ENCODE peak calls at places on chromosomes 3 and 15, in four cellular contexts. One of them, this sample, is unnamed.

GRCh38 chr3:134463676-134464611 is 21.8 kb downstream of the ANAPC13 start:
- DNase-seq in HS-5: peak; percentile 98
- DNase-seq in stimulated activated naive CD4-positive, alpha-beta T cell: no peak
- DNase-seq in hippocampal formation: peak; percentile 10
- DNase-seq in this sample: no peak

GRCh38 chr3:23174426-23175039 is 28.6 kb upstream of the UBE2E2 start:
- DNase-seq in HS-5: no peak
- DNase-seq in stimulated activated naive CD4-positive, alpha-beta T cell: no peak
- DNase-seq in hippocampal formation: no peak
- DNase-seq in this sample: no peak

GRCh38 chr3:184761120-184761841 is 49.4 kb upstream of the MAGEF1 start:
- DNase-seq in HS-5: no peak
- DNase-seq in stimulated activated naive CD4-positive, alpha-beta T cell: no peak
- DNase-seq in hippocampal formation: no peak
- DNase-seq in this sample: no peak

GRCh38 chr3:180913582-180914404 is 1.3 kb downstream of the FXR1 start:
- DNase-seq in HS-5: no peak
- DNase-seq in stimulated activated naive CD4-positive, alpha-beta T cell: no peak
- DNase-seq in hippocampal formation: no peak
- DNase-seq in this sample: no peak

GRCh38 chr3:53318522-53318921 is 28.8 kb downstream of the DCP1A start:
- DNase-seq in HS-5: peak; percentile 13
- DNase-seq in stimulated activated naive CD4-positive, alpha-beta T cell: no peak
- DNase-seq in hippocampal formation: no peak
- DNase-seq in this sample: no peak

GRCh38 chr3:10632741-10633140 is 127.4 kb upstream of the ATP2B2 start:
- DNase-seq in HS-5: no peak
- DNase-seq in stimulated activated naive CD4-positive, alpha-beta T cell: no peak
- DNase-seq in hippocampal formation: no peak
- DNase-seq in this sample: no peak

GRCh38 chr3:143832433-143832832 is 15.8 kb downstream of the SLC9A9 start:
- DNase-seq in HS-5: no peak
- DNase-seq in stimulated activated naive CD4-positive, alpha-beta T cell: no peak
- DNase-seq in hippocampal formation: no peak
- DNase-seq in this sample: no peak

GRCh38 chr3:15903776-15904720 is 106.3 kb upstream of the ANKRD28 start:
- DNase-seq in HS-5: no peak
- DNase-seq in stimulated activated naive CD4-positive, alpha-beta T cell: no peak
- DNase-seq in hippocampal formation: no peak
- DNase-seq in this sample: no peak

GRCh38 chr3:161443921-161444457 is 52.6 kb upstream of the OTOL1 start:
- DNase-seq in HS-5: no peak
- DNase-seq in stimulated activated naive CD4-positive, alpha-beta T cell: no peak
- DNase-seq in hippocampal formation: no peak
- DNase-seq in this sample: no peak

GRCh38 chr3:172167892-172168648 is 128.7 kb downstream of the FNDC3B start:
- DNase-seq in HS-5: no peak
- DNase-seq in stimulated activated naive CD4-positive, alpha-beta T cell: no peak
- DNase-seq in hippocampal formation: no peak
- DNase-seq in this sample: no peak

GRCh38 chr3:159929181-159929893 is 59.3 kb upstream of the IL12A start:
- DNase-seq in HS-5: peak; percentile 75
- DNase-seq in stimulated activated naive CD4-positive, alpha-beta T cell: no peak
- DNase-seq in hippocampal formation: no peak
- DNase-seq in this sample: no peak

GRCh38 chr3:8608041-8608790 is 36.4 kb downstream of the SSUH2 start:
- DNase-seq in HS-5: no peak
- DNase-seq in stimulated activated naive CD4-positive, alpha-beta T cell: no peak
- DNase-seq in hippocampal formation: no peak
- DNase-seq in this sample: no peak

GRCh38 chr3:120224249-120224648 is 60.8 kb downstream of the GPR156 start:
- DNase-seq in HS-5: no peak
- DNase-seq in stimulated activated naive CD4-positive, alpha-beta T cell: no peak
- DNase-seq in hippocampal formation: no peak
- DNase-seq in this sample: no peak

GRCh38 chr15:83312046-83312445 is 27.6 kb upstream of the BNC1 start:
- DNase-seq in HS-5: no peak
- DNase-seq in stimulated activated naive CD4-positive, alpha-beta T cell: no peak
- DNase-seq in hippocampal formation: no peak
- DNase-seq in this sample: no peak

GRCh38 chr3:179949869-179950268 is 86.9 kb downstream of the PEX5L start:
- DNase-seq in HS-5: no peak
- DNase-seq in stimulated activated naive CD4-positive, alpha-beta T cell: no peak
- DNase-seq in hippocampal formation: no peak
- DNase-seq in this sample: no peak

GRCh38 chr3:129439381-129439816 is 349 bp downstream of the MBD4 start:
- DNase-seq in HS-5: no peak
- DNase-seq in stimulated activated naive CD4-positive, alpha-beta T cell: no peak
- DNase-seq in hippocampal formation: no peak
- DNase-seq in this sample: peak; percentile 70

GRCh38 chr3:5787863-5788488 is 600.5 kb downstream of the EDEM1 start:
- DNase-seq in HS-5: no peak
- DNase-seq in stimulated activated naive CD4-positive, alpha-beta T cell: no peak
- DNase-seq in hippocampal formation: peak; percentile 43
- DNase-seq in this sample: no peak

GRCh38 chr3:68007621-68008226 is 353.3 kb upstream of the SUCLG2 start:
- DNase-seq in HS-5: no peak
- DNase-seq in stimulated activated naive CD4-positive, alpha-beta T cell: peak; percentile 22
- DNase-seq in hippocampal formation: no peak
- DNase-seq in this sample: peak; percentile 33

GRCh38 chr3:101203411-101203810 is 117.0 kb downstream of the IMPG2 start:
- DNase-seq in HS-5: no peak
- DNase-seq in stimulated activated naive CD4-positive, alpha-beta T cell: no peak
- DNase-seq in hippocampal formation: no peak
- DNase-seq in this sample: no peak

GRCh38 chr3:148902173-148902791 is 37.2 kb downstream of the CPA3 start:
- DNase-seq in HS-5: peak; percentile 85
- DNase-seq in stimulated activated naive CD4-positive, alpha-beta T cell: no peak
- DNase-seq in hippocampal formation: no peak
- DNase-seq in this sample: no peak

GRCh38 chr3:160012108-160012507 is 23.5 kb downstream of the IL12A start:
- DNase-seq in HS-5: no peak
- DNase-seq in stimulated activated naive CD4-positive, alpha-beta T cell: no peak
- DNase-seq in hippocampal formation: no peak
- DNase-seq in this sample: no peak

GRCh38 chr15:74317820-74318375 is 49.5 kb downstream of the CYP11A1 start:
- DNase-seq in HS-5: peak; percentile 86
- DNase-seq in stimulated activated naive CD4-positive, alpha-beta T cell: no peak
- DNase-seq in hippocampal formation: no peak
- DNase-seq in this sample: no peak

GRCh38 chr3:58585994-58586393 is 8.8 kb upstream of the FAM107A start:
- DNase-seq in HS-5: no peak
- DNase-seq in stimulated activated naive CD4-positive, alpha-beta T cell: no peak
- DNase-seq in hippocampal formation: no peak
- DNase-seq in this sample: no peak

GRCh38 chr3:197463279-197463678 is 92.5 kb downstream of the BDH1 start:
- DNase-seq in HS-5: peak; percentile 54
- DNase-seq in stimulated activated naive CD4-positive, alpha-beta T cell: no peak
- DNase-seq in hippocampal formation: no peak
- DNase-seq in this sample: no peak

GRCh38 chr15:58572521-58572920 is 140.7 kb downstream of the LIPC start:
- DNase-seq in HS-5: no peak
- DNase-seq in stimulated activated naive CD4-positive, alpha-beta T cell: no peak
- DNase-seq in hippocampal formation: no peak
- DNase-seq in this sample: no peak

This sample was measured in CD4-positive, alpha-beta memory T cell.